ENCODE peak calls at places on chromosomes 6 and 20, in four cellular contexts. One of them, this sample, is unnamed.

GRCh38 chr6:28880894-28881780 is 42.6 kb downstream of the TRIM27 start:
- DNase-seq in trophoblast cell: peak; percentile 72
- DNase-seq in heart left ventricle: peak; percentile 66
- DNase-seq in IMR-90: peak; percentile 75
- DNase-seq in this sample: peak; percentile 76

GRCh38 chr6:134132494-134133141 is 80.2 kb upstream of the SLC2A12 start:
- DNase-seq in heart left ventricle: no peak
- DNase-seq in trophoblast cell: no peak
- DNase-seq in IMR-90: peak; percentile 15
- DNase-seq in this sample: no peak

GRCh38 chr6:156590482-156590881 is 186.7 kb upstream of the ARID1B start:
- DNase-seq in IMR-90: no peak
- DNase-seq in heart left ventricle: no peak
- DNase-seq in trophoblast cell: no peak
- DNase-seq in this sample: no peak

GRCh38 chr6:64062960-64063683 is 427.5 kb downstream of the PHF3 start:
- DNase-seq in trophoblast cell: no peak
- DNase-seq in IMR-90: peak; percentile 78
- DNase-seq in heart left ventricle: no peak
- DNase-seq in this sample: no peak

GRCh38 chr6:31246051-31246495 is 25.8 kb downstream of the HLA-C start:
- DNase-seq in trophoblast cell: peak; percentile 46
- DNase-seq in IMR-90: peak; percentile 84
- DNase-seq in heart left ventricle: no peak
- DNase-seq in this sample: no peak

GRCh38 chr6:11543919-11544518 is 6.5 kb downstream of the TMEM170B start:
- DNase-seq in IMR-90: no peak
- DNase-seq in trophoblast cell: no peak
- DNase-seq in heart left ventricle: no peak
- DNase-seq in this sample: no peak

GRCh38 chr6:127641905-127642304 is 64.9 kb downstream of the C6orf58 start:
- DNase-seq in heart left ventricle: no peak
- DNase-seq in IMR-90: peak; percentile 36
- DNase-seq in trophoblast cell: peak; percentile 62
- DNase-seq in this sample: no peak

GRCh38 chr20:13353261-13353945 is 132.3 kb downstream of the ISM1 start:
- DNase-seq in trophoblast cell: no peak
- DNase-seq in heart left ventricle: no peak
- DNase-seq in IMR-90: no peak
- DNase-seq in this sample: no peak

GRCh38 chr6:37103169-37104039 is 66.5 kb upstream of the PIM1 start:
- DNase-seq in heart left ventricle: peak; percentile 71
- DNase-seq in trophoblast cell: peak; percentile 54
- DNase-seq in IMR-90: no peak
- DNase-seq in this sample: peak; percentile 71

GRCh38 chr6:36924778-36925396 is 29.7 kb upstream of the PI16 start:
- DNase-seq in IMR-90: no peak
- DNase-seq in heart left ventricle: no peak
- DNase-seq in trophoblast cell: no peak
- DNase-seq in this sample: no peak

GRCh38 chr20:50199703-50200102 is 9.1 kb downstream of the CEBPB start:
- DNase-seq in trophoblast cell: no peak
- DNase-seq in heart left ventricle: no peak
- DNase-seq in IMR-90: no peak
- DNase-seq in this sample: peak; percentile 9

GRCh38 chr6:107820571-107821261 is 3.4 kb downstream of the SCML4 start:
- DNase-seq in trophoblast cell: peak; percentile 58
- DNase-seq in IMR-90: no peak
- DNase-seq in heart left ventricle: no peak
- DNase-seq in this sample: no peak

GRCh38 chr20:51628533-51629398 is 86.2 kb upstream of the NFATC2 start:
- DNase-seq in IMR-90: peak; percentile 86
- DNase-seq in heart left ventricle: no peak
- DNase-seq in trophoblast cell: no peak
- DNase-seq in this sample: no peak

GRCh38 chr6:1124885-1125284 is 187.0 kb upstream of the FOXQ1 start:
- DNase-seq in trophoblast cell: no peak
- DNase-seq in heart left ventricle: no peak
- DNase-seq in IMR-90: no peak
- DNase-seq in this sample: no peak

DNA sequence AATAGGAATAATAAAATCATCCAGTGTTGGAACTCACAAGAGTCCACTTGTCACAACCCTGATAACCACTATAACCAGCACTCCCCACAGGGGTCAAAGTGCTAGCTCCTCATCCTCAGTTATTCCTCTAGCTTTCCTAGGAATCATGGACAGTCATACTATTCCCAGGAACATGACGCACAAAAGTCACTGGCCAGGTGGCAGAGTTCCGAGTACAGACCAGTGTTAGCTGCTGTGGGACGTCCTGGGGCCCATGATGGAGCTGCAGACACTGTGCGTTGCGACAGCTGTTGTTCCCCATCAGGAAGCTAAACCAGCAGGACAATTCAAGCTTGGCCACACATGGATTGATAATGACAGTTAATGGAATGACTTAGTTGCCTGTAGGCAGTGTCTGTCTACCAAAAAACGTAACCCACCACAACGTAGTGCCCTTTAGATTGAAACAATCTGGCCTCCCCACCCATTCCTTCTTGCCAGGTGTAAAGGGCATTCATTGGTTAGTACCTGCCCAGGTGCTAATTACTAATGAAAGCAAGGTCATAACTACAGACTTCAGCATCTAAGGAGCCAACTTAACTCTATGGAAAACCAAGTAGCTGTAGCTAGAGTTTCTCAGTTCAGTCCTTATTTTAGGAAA is 17.4 kb downstream of the EZR start:
- DNase-seq in heart left ventricle: peak; percentile 72
- DNase-seq in IMR-90: no peak
- DNase-seq in trophoblast cell: peak; percentile 60
- DNase-seq in this sample: no peak
- H3K4me1 ChIP-seq in heart left ventricle: peaks cover 3% of the 10 kb centered on the region
- H3K4me1 ChIP-seq in IMR-90: peaks cover 15% of the 10 kb centered on the region
- H3K4me1 ChIP-seq in trophoblast cell: peaks cover 37% of the 10 kb centered on the region
- H3K4me1 ChIP-seq in this sample: peaks cover 2% of the 10 kb centered on the region

DNA sequence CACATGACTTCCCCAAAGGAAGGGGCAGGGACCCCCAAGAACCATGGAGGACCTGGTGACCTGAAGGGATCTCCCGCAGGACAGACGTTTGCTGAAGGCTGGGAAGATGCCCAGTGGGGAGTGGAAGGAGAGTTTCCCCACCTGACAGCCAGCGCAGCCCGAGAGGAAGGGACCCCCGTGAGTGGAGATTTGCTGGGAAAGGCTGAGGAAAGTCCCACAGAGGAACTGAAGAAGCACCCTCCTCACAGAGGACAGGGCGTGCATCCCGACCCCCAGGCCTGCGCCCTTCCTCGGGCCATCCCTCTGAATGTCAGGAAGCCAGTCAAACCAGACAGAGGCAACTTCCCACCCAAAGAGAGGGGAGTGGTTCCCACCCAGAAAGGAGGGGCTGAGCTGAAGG is 29.6 kb upstream of the AAR2 start:
- DNase-seq in IMR-90: no peak
- DNase-seq in heart left ventricle: no peak
- DNase-seq in trophoblast cell: no peak
- DNase-seq in this sample: no peak
- H3K27me3 ChIP-seq in IMR-90: no peaks in the 10 kb centered on the region
- H3K27me3 ChIP-seq in heart left ventricle: no peaks in the 10 kb centered on the region
- H3K27me3 ChIP-seq in trophoblast cell: no peaks in the 10 kb centered on the region
- H3K27me3 ChIP-seq in this sample: no peaks in the 10 kb centered on the region

DNA sequence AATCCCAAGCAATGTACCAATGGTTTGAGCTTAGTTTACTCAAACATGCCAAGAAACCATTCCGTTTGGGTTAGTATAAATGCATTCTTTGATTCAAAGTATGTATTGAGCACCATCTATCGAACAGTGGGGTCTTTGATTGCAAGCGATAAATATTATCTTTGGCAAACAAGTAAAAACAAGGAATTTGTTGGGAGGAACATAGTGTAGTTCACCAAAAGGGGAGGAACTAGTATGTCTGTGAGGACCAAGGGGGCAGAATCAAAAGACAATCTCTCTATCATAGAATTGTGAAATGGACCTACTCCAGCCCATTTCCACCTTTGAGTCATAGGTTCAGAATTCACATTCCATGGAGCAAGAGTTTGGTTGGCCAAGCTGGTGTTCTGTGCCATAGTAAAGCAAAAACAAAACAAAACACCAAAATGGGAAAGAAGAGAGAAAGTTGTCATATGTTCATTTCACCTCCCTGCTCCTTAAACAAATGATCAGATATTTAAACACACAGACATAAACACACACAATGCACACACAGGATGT is 266.0 kb downstream of the TSHZ2 start:
- DNase-seq in heart left ventricle: no peak
- DNase-seq in IMR-90: no peak
- DNase-seq in trophoblast cell: peak; percentile 44
- DNase-seq in this sample: no peak
- H3K4me3 ChIP-seq in heart left ventricle: no peak overlapping the region
- H3K4me3 ChIP-seq in IMR-90: no peak overlapping the region
- H3K4me3 ChIP-seq in trophoblast cell: no peak overlapping the region
- H3K4me3 ChIP-seq in this sample: no peak overlapping the region

GRCh38 chr6:113630365-113630737 is 226.8 kb upstream of the MARCKS start:
- DNase-seq in heart left ventricle: no peak
- DNase-seq in IMR-90: peak; percentile 88
- DNase-seq in trophoblast cell: peak; percentile 36
- DNase-seq in this sample: no peak
- H3K4me1 ChIP-seq in heart left ventricle: no peaks in the 10 kb centered on the region
- H3K4me1 ChIP-seq in IMR-90: peaks cover 19% of the 10 kb centered on the region
- H3K4me1 ChIP-seq in trophoblast cell: peaks cover 5% of the 10 kb centered on the region
- H3K4me1 ChIP-seq in this sample: peaks cover 1% of the 10 kb centered on the region

GRCh38 chr20:32056708-32057491 is 4.9 kb downstream of the HCK start:
- DNase-seq in heart left ventricle: no peak
- DNase-seq in IMR-90: no peak
- DNase-seq in trophoblast cell: no peak
- DNase-seq in this sample: no peak
- H3K27me3 ChIP-seq in heart left ventricle: peaks cover 14% of the 10 kb centered on the region
- H3K27me3 ChIP-seq in IMR-90: peaks cover 58% of the 10 kb centered on the region
- H3K27me3 ChIP-seq in trophoblast cell: peaks cover 16% of the 10 kb centered on the region
- H3K27me3 ChIP-seq in this sample: no peaks in the 10 kb centered on the region

GRCh38 chr6:47308223-47308567 is 1.5 kb downstream of the TNFRSF21 start:
- DNase-seq in trophoblast cell: no peak
- DNase-seq in heart left ventricle: no peak
- DNase-seq in IMR-90: no peak
- DNase-seq in this sample: no peak
- H3K4me3 ChIP-seq in trophoblast cell: peak overlapping the region; percentile 99
- H3K4me3 ChIP-seq in heart left ventricle: peak overlapping the region; percentile 73
- H3K4me3 ChIP-seq in IMR-90: peak overlapping the region; percentile 84
- H3K4me3 ChIP-seq in this sample: no peak overlapping the region

GRCh38 chr6:136087986-136088385 is 162.1 kb downstream of the MTFR2 start:
- DNase-seq in IMR-90: peak; percentile 82
- DNase-seq in heart left ventricle: no peak
- DNase-seq in trophoblast cell: no peak
- DNase-seq in this sample: no peak

GRCh38 chr6:136085370-136086115 is 164.6 kb downstream of the MTFR2 start:
- DNase-seq in trophoblast cell: peak; percentile 68
- DNase-seq in heart left ventricle: no peak
- DNase-seq in IMR-90: peak; percentile 72
- DNase-seq in this sample: no peak

GRCh38 chr6:136088693-136089092 is 161.4 kb downstream of the MTFR2 start:
- DNase-seq in IMR-90: no peak
- DNase-seq in heart left ventricle: no peak
- DNase-seq in trophoblast cell: no peak
- DNase-seq in this sample: no peak

GRCh38 chr6:136084403-136084802 is 165.7 kb downstream of the MTFR2 start:
- DNase-seq in IMR-90: peak; percentile 31
- DNase-seq in trophoblast cell: peak; percentile 75
- DNase-seq in heart left ventricle: no peak
- DNase-seq in this sample: no peak

DNA sequence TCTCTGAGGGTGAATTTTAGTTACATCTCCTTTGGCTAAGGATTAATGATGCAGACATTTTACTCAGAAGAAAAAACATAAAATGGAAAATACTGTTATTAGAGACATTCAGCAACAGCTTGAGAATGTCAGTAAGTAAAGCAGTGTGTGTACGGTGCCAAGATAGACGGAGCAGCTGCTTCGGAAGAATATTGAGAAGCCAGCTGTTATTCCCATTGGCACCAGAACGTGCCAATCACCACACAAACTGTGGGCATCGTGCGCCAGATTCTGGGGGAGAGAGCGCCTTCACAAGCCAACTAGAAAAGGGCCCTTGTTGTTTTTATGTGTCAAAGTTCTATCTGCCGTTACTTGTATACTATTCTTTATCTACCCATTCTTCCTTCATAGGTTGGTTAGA is 163.4 kb downstream of the MTFR2 start:
- DNase-seq in heart left ventricle: no peak
- DNase-seq in IMR-90: no peak
- DNase-seq in trophoblast cell: no peak
- DNase-seq in this sample: no peak
- H3K4me1 ChIP-seq in heart left ventricle: no peaks in the 10 kb centered on the region
- H3K4me1 ChIP-seq in IMR-90: peaks cover 27% of the 10 kb centered on the region
- H3K4me1 ChIP-seq in trophoblast cell: no peaks in the 10 kb centered on the region
- H3K4me1 ChIP-seq in this sample: no peaks in the 10 kb centered on the region

This sample was measured in aorta.